ENCODE peak calls at places on chromosomes 7 and 10, in nine cellular contexts. E is heart left ventricle; F is cardiac muscle cell; M is CD4-positive, CD25-positive, alpha-beta regulatory T cell; B is CD4-positive, alpha-beta memory T cell; U is Peyer's patch; A is Panc1; R is CD8-positive, alpha-beta T cell; Q is psoas muscle. V is an unnamed sample. For H3K9me3, the result is how much of the 10 kb centered on the place peaks cover.

GRCh38 chr7:150405584-150406310 is 26.6 kb downstream of the ZNF775 start:
- DNase-seq in E (peak), F (no peak), M (no peak), B (no peak), U (no peak), A (no peak), R (no peak), Q (no peak), V (no peak)

GRCh38 chr10:27504897-27505457 is 873 bp downstream of the RAB18 start:
- DNase-seq in E (no peak), F (peak), M (no peak), B (no peak), U (no peak), A (no peak), R (no peak), Q (no peak), V (no peak)

GRCh38 chr10:82969405-82969804 is 1094.4 kb downstream of the NRG3 start:
- DNase-seq in E (no peak), F (peak), M (no peak), B (no peak), U (no peak), A (no peak), R (no peak), Q (no peak), V (no peak)

GRCh38 chr10:133129151-133129853 is 30.7 kb upstream of the KNDC1 start:
- DNase-seq in E (peak), F (no peak), M (no peak), B (no peak), U (no peak), A (no peak), R (no peak), Q (peak), V (no peak)

GRCh38 chr7:121547341-121548092 is 151.4 kb upstream of the FAM3C start:
- DNase-seq in E (no peak), F (peak), M (no peak), B (peak), U (no peak), A (no peak), R (no peak), Q (no peak), V (peak)

GRCh38 chr10:89518876-89519842 is 16.2 kb downstream of the SLC16A12 start:
- DNase-seq in E (peak), F (peak), M (no peak), B (no peak), U (no peak), A (no peak), R (no peak), Q (no peak), V (no peak)

GRCh38 chr10:131207176-131207575 is 104.3 kb downstream of the TCERG1L start:
- DNase-seq in E (no peak), F (no peak), M (no peak), B (no peak), U (no peak), A (no peak), R (no peak), Q (no peak), V (no peak)

GRCh38 chr10:52883996-52884871 is 111.7 kb upstream of the MBL2 start:
- DNase-seq in E (no peak), F (peak), M (no peak), B (no peak), U (no peak), A (peak), R (no peak), Q (no peak), V (peak)

GRCh38 chr7:42071372-42072261 is 165.4 kb downstream of the GLI3 start:
- DNase-seq in E (no peak), F (peak), M (no peak), B (no peak), U (no peak), A (no peak), R (no peak), Q (no peak), V (no peak)

GRCh38 chr10:2984682-2985081 is 82.7 kb upstream of the PFKP start:
- DNase-seq in E (no peak), F (no peak), M (no peak), B (no peak), U (no peak), A (no peak), R (no peak), Q (no peak), V (no peak)

GRCh38 chr7:35780070-35780469 is 20.8 kb upstream of the SEPTIN7 start:
- DNase-seq in E (no peak), F (no peak), M (no peak), B (no peak), U (no peak), A (no peak), R (no peak), Q (no peak), V (no peak)

GRCh38 chr10:1531883-1532597 is 205.3 kb downstream of the ADARB2 start:
- DNase-seq in E (no peak), F (no peak), M (no peak), B (no peak), U (no peak), A (no peak), R (no peak), Q (no peak), V (no peak)

GRCh38 chr10:73060738-73061635 is 35.7 kb downstream of the P4HA1 start:
- DNase-seq in E (no peak), F (peak), M (no peak), B (peak), U (no peak), A (no peak), R (no peak), Q (no peak), V (no peak)

GRCh38 chr7:123715198-123715597 is 33.6 kb downstream of the WASL start:
- DNase-seq in E (no peak), F (no peak), M (no peak), B (no peak), U (no peak), A (no peak), R (no peak), Q (no peak), V (no peak)

GRCh38 chr10:125982256-125982948 is 86.0 kb downstream of the FANK1 start:
- DNase-seq in E (no peak), F (peak), M (no peak), B (peak), U (no peak), A (peak), R (no peak), Q (no peak), V (no peak)

GRCh38 chr10:42976353-42977031 is 100.4 kb upstream of the RET start:
- DNase-seq in E (peak), F (no peak), M (no peak), B (no peak), U (peak), A (no peak), R (no peak), Q (no peak), V (no peak)

GRCh38 chr10:66925896-66926719 is at the start of gene LRRTM3:
- DNase-seq in E (peak), F (peak), M (no peak), B (peak), U (peak), A (peak), R (no peak), Q (no peak), V (no peak)

GRCh38 chr7:22129166-22129565 is 183.5 kb upstream of the CDCA7L start:
- DNase-seq in E (no peak), F (no peak), M (no peak), B (no peak), U (no peak), A (no peak), R (no peak), Q (no peak), V (no peak)

GRCh38 chr10:127907411-127908105 is 655 bp downstream of the PTPRE start:
- DNase-seq in E (peak), F (peak), M (no peak), B (peak), U (peak), A (no peak), R (no peak), Q (peak), V (no peak)

GRCh38 chr10:109663122-109663521 is 260.2 kb downstream of the XPNPEP1 start:
- DNase-seq in E (no peak), F (no peak), M (no peak), B (no peak), U (no peak), A (no peak), R (no peak), Q (no peak), V (no peak)

GRCh38 chr10:114879541-114880158 is 58.1 kb downstream of the FHIP2A start:
- DNase-seq in E (peak), F (peak), M (peak), B (peak), U (no peak), A (no peak), R (no peak), Q (no peak), V (no peak)

GRCh38 chr10:62188021-62188616 is 80.5 kb downstream of the RTKN2 start:
- DNase-seq in E (no peak), F (no peak), M (no peak), B (no peak), U (no peak), A (no peak), R (no peak), Q (no peak), V (no peak)

GRCh38 chr10:115525141-115525540 is 432.0 kb downstream of the ATRNL1 start:
- DNase-seq in E (no peak), F (no peak), M (no peak), B (no peak), U (no peak), A (no peak), R (no peak), Q (no peak), V (no peak)

GRCh38 chr10:69451784-69452251 is 553 bp downstream of the TSPAN15 start:
- DNase-seq in E (no peak), F (no peak), M (no peak), B (no peak), U (peak), A (no peak), R (no peak), Q (no peak), V (no peak)

GRCh38 chr7:1555813-1556540 is at the start of gene TMEM184A:
- DNase-seq in E (no peak), F (no peak), M (peak), B (peak), U (peak), A (no peak), R (no peak), Q (peak), V (peak)

GRCh38 chr10:74419491-74420466 is 268.8 kb downstream of the ADK start:
- DNase-seq in E (no peak), F (peak), M (no peak), B (peak), U (no peak), A (no peak), R (peak), Q (no peak), V (peak)

GRCh38 chr7:10973942-10974716 is 457 bp downstream of the PHF14 start:
- DNase-seq in E (peak), F (peak), M (no peak), B (no peak), U (no peak), A (no peak), R (no peak), Q (peak), V (peak)

GRCh38 chr7:129354428-129355157 is 79.6 kb upstream of the STRIP2 start:
- DNase-seq in E (no peak), F (no peak), M (no peak), B (no peak), U (no peak), A (no peak), R (no peak), Q (no peak), V (no peak)

GRCh38 chr10:94172332-94172731 is 178.6 kb downstream of the PLCE1 start:
- DNase-seq in E (no peak), F (no peak), M (no peak), B (no peak), U (no peak), A (no peak), R (no peak), Q (no peak), V (no peak)

GRCh38 chr7:137538361-137538762 is 194.8 kb upstream of the PTN start:
- DNase-seq in E (no peak), F (peak), M (no peak), B (no peak), U (no peak), A (no peak), R (no peak), Q (no peak), V (no peak)

GRCh38 chr7:157405501-157405900 is 68.7 kb downstream of the DNAJB6 start:
- DNase-seq in E (peak), F (no peak), M (no peak), B (no peak), U (peak), A (no peak), R (no peak), Q (no peak), V (no peak)

GRCh38 chr7:42758124-42758523 is 153.7 kb downstream of the C7orf25 start:
- DNase-seq in E (no peak), F (no peak), M (no peak), B (no peak), U (no peak), A (no peak), R (no peak), Q (no peak), V (no peak)

GRCh38 chr7:39582536-39582935 is 16.3 kb downstream of the YAE1 start:
- DNase-seq in E (no peak), F (no peak), M (no peak), B (no peak), U (no peak), A (no peak), R (no peak), Q (no peak), V (no peak)

GRCh38 chr7:131010714-131011436 is 276.9 kb upstream of the KLF14 start:
- DNase-seq in E (no peak), F (peak), M (no peak), B (peak), U (no peak), A (no peak), R (no peak), Q (no peak), V (no peak)

GRCh38 chr7:77482015-77482414 is 55.1 kb upstream of the PTPN12 start:
- DNase-seq in E (no peak), F (peak), M (no peak), B (no peak), U (no peak), A (no peak), R (no peak), Q (no peak), V (no peak)

GRCh38 chr10:13536674-13537366 is 8.0 kb upstream of the BEND7 start:
- DNase-seq in E (peak), F (peak), M (no peak), B (no peak), U (peak), A (peak), R (no peak), Q (peak), V (no peak)

GRCh38 chr10:60803433-60803832 is 25.2 kb downstream of the CDK1 start:
- DNase-seq in E (no peak), F (no peak), M (no peak), B (no peak), U (no peak), A (no peak), R (no peak), Q (no peak), V (no peak)

GRCh38 chr7:151392002-151392401 is 17.8 kb downstream of the WDR86 start:
- DNase-seq in E (no peak), F (no peak), M (no peak), B (no peak), U (no peak), A (no peak), R (no peak), Q (no peak), V (no peak)

GRCh38 chr7:51220226-51220625 is 96.4 kb downstream of the COBL start:
- DNase-seq in E (no peak), F (no peak), M (no peak), B (no peak), U (no peak), A (no peak), R (no peak), Q (no peak), V (no peak)

DNA sequence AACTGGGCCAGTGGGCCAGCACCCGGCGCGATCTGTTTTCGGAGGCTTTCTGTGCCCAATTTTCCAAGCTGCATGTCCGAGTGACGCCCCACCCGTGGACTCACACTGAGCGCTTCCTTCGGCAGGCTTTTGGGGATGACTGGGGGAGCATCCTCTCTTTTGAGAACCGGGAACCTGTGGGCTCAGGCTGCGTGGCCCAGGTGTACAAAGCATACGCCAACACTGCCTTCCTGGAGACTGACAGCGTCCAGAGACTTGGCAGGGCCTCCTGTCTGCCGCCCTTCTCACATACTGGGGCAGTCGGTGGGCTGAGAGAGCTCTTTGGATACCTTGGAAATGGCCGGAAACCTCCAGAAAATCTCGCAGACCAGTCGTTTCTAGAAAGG is 1.0 kb downstream of the ADCK2 start:
- DNase-seq in E (no peak), F (no peak), M (no peak), B (no peak), U (no peak), A (no peak), R (no peak), Q (no peak), V (no peak)
- H3K4me3 ChIP-seq in E (peak), F (peak), M (peak), B (peak), U (peak), A (peak), R (peak), Q (peak), V (peak)

DNA sequence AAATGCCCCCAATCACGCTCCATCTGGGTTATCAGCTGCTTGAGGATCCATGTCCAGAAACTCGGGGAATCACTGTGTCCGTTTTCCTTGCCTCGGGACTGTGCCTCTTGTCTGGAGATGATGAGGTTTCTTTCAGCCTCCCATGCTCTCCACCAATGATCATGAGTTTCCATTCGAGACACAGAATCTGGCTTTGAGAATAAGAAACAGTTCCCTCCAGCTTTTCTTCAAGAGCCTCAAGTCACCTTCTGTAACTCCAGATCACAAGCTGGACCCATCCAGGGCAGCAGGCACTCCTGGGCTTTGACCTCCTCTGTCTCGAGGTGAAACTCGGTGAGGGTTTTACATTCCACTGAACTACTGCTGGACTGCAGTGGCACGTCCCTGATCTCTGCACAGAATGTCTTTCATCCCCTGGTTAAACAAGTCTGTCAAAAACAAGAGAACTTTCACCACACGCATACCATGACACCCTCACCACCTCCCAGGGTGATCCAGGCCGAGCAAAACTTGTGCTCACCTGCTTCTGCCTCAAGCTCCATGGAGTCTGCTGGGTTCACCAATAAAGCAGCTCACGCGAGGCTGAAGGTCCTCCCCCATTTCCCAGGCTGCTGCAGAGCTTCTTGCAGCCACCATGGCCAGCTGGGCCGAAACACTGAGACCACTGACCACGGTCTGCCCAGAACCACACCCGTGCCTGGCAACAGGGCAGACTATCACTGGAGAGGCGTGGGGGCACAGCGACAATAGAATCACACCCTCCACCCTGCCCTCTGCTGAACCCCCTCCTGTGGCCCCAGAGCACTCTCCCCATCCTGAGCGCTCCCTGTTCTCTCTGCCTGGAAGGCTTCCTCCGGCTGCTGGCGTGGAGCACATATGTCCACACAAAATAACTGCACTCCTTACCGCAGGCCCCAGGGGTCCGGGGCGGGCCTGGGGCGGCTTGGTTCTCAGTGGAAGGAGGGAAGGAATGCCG is 25.1 kb downstream of the MAT1A start:
- DNase-seq in E (no peak), F (no peak), M (no peak), B (no peak), U (no peak), A (no peak), R (no peak), Q (no peak), V (no peak)
- H3K27ac ChIP-seq in E (no peak), F (no peak), M (no peak), B (no peak), U (no peak), A (no peak), R (no peak), Q (no peak), V (no peak)

GRCh38 chr7:47451851-47452205 is 130.1 kb downstream of the TNS3 start:
- DNase-seq in E (no peak), F (no peak), M (no peak), B (no peak), U (no peak), A (no peak), R (no peak), Q (no peak), V (no peak)
- H3K9me3 ChIP-seq in E (under half), F (under half), M (under half), B (under half), U (under half), A (under half), R (under half), Q (under half), V (under half)

DNA sequence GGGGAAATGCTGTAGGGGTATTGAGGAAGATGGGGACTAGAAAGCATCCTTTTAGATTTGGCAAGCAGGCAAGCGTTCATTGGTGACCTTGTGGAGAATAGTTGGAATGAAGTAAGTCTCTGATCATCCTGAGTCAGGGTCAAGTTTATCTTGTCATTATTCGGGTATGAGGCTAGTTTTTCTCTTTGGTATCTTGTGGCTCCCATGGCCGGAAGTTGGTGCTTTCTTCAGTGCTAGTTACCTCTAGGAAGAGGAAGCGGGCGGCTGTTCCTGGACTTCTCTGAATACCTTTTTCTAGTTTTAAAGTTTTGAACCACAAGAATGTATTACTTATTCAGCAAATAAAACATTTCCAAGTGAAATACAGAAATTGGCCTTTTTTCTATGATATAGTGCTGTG is 9.2 kb downstream of the CREM start:
- DNase-seq in E (no peak), F (no peak), M (no peak), B (no peak), U (no peak), A (no peak), R (no peak), Q (no peak), V (no peak)
- H3K4me3 ChIP-seq in E (no peak), F (no peak), M (peak), B (no peak), U (no peak), A (no peak), R (no peak), Q (no peak), V (no peak)

DNA sequence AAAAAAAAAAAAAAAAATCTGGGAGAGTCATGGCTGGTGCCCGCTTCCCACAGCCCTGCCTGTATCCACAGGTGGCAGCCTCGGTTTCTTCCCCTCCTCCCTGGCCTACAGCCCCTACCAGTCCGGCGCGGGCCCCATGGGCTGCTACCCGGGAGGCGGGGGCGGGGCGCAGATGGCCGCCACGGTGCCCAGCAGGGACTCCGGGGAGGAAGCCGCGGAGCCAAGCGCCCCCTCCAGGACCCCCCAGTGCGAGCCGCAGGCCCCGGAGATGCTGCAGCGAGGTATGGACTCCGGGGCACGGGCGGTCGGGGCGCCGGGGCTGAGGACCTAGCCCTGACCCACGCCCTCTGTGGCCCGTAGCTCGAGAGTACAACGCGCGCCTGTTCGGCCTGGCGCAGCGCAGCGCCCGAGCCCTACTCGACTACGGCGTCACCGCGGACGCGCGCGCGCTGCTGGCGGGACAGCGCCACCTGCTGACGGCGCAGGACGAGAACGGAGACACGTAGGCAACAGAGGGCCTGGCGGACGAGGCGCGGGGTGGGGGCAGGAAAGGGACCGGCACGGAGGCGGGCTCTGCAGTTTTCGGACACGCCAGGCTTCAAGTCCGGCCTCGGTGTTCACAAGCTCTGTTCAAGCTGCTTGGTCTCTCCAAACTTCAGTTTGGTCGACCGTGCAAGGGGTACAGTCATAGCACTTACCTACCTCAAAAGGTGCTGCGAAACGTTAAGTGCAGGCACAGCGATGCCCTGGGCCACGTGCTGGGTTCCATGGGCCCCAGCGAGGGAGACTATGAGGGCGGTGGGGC is 3.9 kb downstream of the NFKB2 start:
- DNase-seq in E (peak), F (peak), M (peak), B (peak), U (peak), A (no peak), R (peak), Q (peak), V (peak)
- H3K27ac ChIP-seq in E (peak), F (peak), M (peak), B (peak), U (peak), A (peak), R (peak), Q (peak), V (peak)